ENCODE peak calls at places on chromosomes 6 and 20, in seven cellular contexts. Q, T, L, V, N, U and Y are unnamed samples.

GRCh38 chr20:42406826-42407225 is 782.9 kb downstream of the PTPRT start:
- DNase-seq in Q (no peak), T (no peak), L (no peak), V (no peak), N (no peak), U (no peak), Y (no peak)

GRCh38 chr20:38862226-38862625 is 56.7 kb downstream of the PPP1R16B start:
- DNase-seq in Q (no peak), T (no peak), L (no peak), V (no peak), N (no peak), U (no peak), Y (no peak)

GRCh38 chr6:154468760-154469159 is 41.7 kb downstream of the CNKSR3 start:
- DNase-seq in Q (no peak), T (no peak), L (no peak), V (no peak), N (no peak), U (no peak), Y (no peak)

GRCh38 chr6:109118955-109119354 is 23.6 kb downstream of the CEP57L1 start:
- DNase-seq in Q (no peak), T (no peak), L (no peak), V (no peak), N (no peak), U (no peak), Y (no peak)

GRCh38 chr6:144710207-144710606 is 425.1 kb downstream of the UTRN start:
- DNase-seq in Q (peak), T (no peak), L (no peak), V (no peak), N (no peak), U (no peak), Y (no peak)

GRCh38 chr6:5457036-5457435 is 195.7 kb downstream of the FARS2 start:
- DNase-seq in Q (no peak), T (no peak), L (no peak), V (peak), N (no peak), U (no peak), Y (no peak)

GRCh38 chr6:85004283-85005010 is 240.0 kb upstream of the TBX18 start:
- DNase-seq in Q (no peak), T (no peak), L (no peak), V (no peak), N (no peak), U (no peak), Y (no peak)

GRCh38 chr20:51095755-51096509 is 73.0 kb upstream of the KCNG1 start:
- DNase-seq in Q (no peak), T (peak), L (no peak), V (no peak), N (no peak), U (no peak), Y (no peak)

GRCh38 chr6:157215702-157216101 is 107.6 kb downstream of the TMEM242 start:
- DNase-seq in Q (no peak), T (no peak), L (no peak), V (no peak), N (no peak), U (no peak), Y (no peak)

GRCh38 chr6:38020593-38020992 is 201.1 kb downstream of the ZFAND3 start:
- DNase-seq in Q (no peak), T (no peak), L (no peak), V (no peak), N (no peak), U (no peak), Y (no peak)

GRCh38 chr6:156686940-156687874 is 90.0 kb upstream of the ARID1B start:
- DNase-seq in Q (peak), T (peak), L (peak), V (peak), N (peak), U (peak), Y (peak)

GRCh38 chr6:94049001-94049400 is 629.6 kb upstream of the EPHA7 start:
- DNase-seq in Q (no peak), T (no peak), L (no peak), V (no peak), N (no peak), U (no peak), Y (no peak)

GRCh38 chr6:168742146-168742782 is 301.3 kb downstream of the SMOC2 start:
- DNase-seq in Q (no peak), T (no peak), L (no peak), V (no peak), N (no peak), U (no peak), Y (no peak)

GRCh38 chr20:2509794-2510193 is 1.1 kb upstream of the ZNF343 start:
- DNase-seq in Q (no peak), T (no peak), L (no peak), V (no peak), N (no peak), U (no peak), Y (no peak)

GRCh38 chr6:28567506-28567905 is 41.8 kb downstream of the GPX5 start:
- DNase-seq in Q (no peak), T (no peak), L (no peak), V (no peak), N (no peak), U (no peak), Y (no peak)

GRCh38 chr6:43733471-43734293 is 36.3 kb upstream of the VEGFA start:
- DNase-seq in Q (no peak), T (no peak), L (no peak), V (no peak), N (no peak), U (no peak), Y (no peak)

GRCh38 chr20:3115190-3116107 is 30.9 kb upstream of the AVP start:
- DNase-seq in Q (peak), T (peak), L (no peak), V (no peak), N (peak), U (peak), Y (no peak)

GRCh38 chr6:24228681-24229255 is 102.8 kb downstream of the NRSN1 start:
- DNase-seq in Q (peak), T (no peak), L (no peak), V (no peak), N (no peak), U (no peak), Y (no peak)

GRCh38 chr6:31822038-31822821 is 5.3 kb upstream of the HSPA1B start:
- DNase-seq in Q (peak), T (no peak), L (peak), V (peak), N (peak), U (peak), Y (peak)

GRCh38 chr20:35008411-35009342 is 53.0 kb downstream of the MYH7B start:
- DNase-seq in Q (no peak), T (no peak), L (no peak), V (no peak), N (no peak), U (no peak), Y (no peak)

GRCh38 chr6:154219250-154219649 is 137.4 kb downstream of the IPCEF1 start:
- DNase-seq in Q (no peak), T (no peak), L (no peak), V (no peak), N (no peak), U (no peak), Y (no peak)

GRCh38 chr6:138769102-138769676 is 4.4 kb upstream of the CCDC28A start:
- DNase-seq in Q (no peak), T (no peak), L (no peak), V (no peak), N (no peak), U (no peak), Y (peak)